ENCODE peak calls at places on chromosomes 11 and 22, in five cellular contexts. One of them, this sample, is unnamed.
A peak's percentile ranks its signal among the peaks of the same experiment; 100 is the strongest.

GRCh38 chr11:58629857-58630256 is 7.4 kb downstream of the CNTF start:
- DNase-seq in HepG2: peak; percentile 60
- DNase-seq in H1: no peak
- DNase-seq in K562: peak; percentile 24
- DNase-seq in WTC11: no peak
- DNase-seq in this sample: peak; percentile 31

GRCh38 chr22:27641049-27641790 is 160.3 kb downstream of the MN1 start:
- DNase-seq in HepG2: no peak
- DNase-seq in H1: no peak
- DNase-seq in K562: no peak
- DNase-seq in WTC11: no peak
- DNase-seq in this sample: no peak

GRCh38 chr11:110090466-110091026 is 2.6 kb upstream of the ZC3H12C start:
- DNase-seq in HepG2: no peak
- DNase-seq in H1: no peak
- DNase-seq in K562: no peak
- DNase-seq in WTC11: no peak
- DNase-seq in this sample: no peak

GRCh38 chr11:76614471-76615183 is 55.9 kb downstream of the LRRC32 start:
- DNase-seq in HepG2: no peak
- DNase-seq in H1: no peak
- DNase-seq in K562: no peak
- DNase-seq in WTC11: no peak
- DNase-seq in this sample: no peak

GRCh38 chr11:7672960-7673723 is at the start of gene CYB5R2:
- DNase-seq in HepG2: no peak
- DNase-seq in H1: no peak
- DNase-seq in K562: peak; percentile 69
- DNase-seq in WTC11: peak; percentile 76
- DNase-seq in this sample: peak; percentile 35

GRCh38 chr11:130181295-130182272 is 22.0 kb downstream of the ST14 start:
- DNase-seq in HepG2: peak; percentile 99
- DNase-seq in H1: no peak
- DNase-seq in K562: no peak
- DNase-seq in WTC11: no peak
- DNase-seq in this sample: peak; percentile 46

GRCh38 chr22:17980638-17981051 is 43.7 kb downstream of the MICAL3 start:
- DNase-seq in HepG2: no peak
- DNase-seq in H1: no peak
- DNase-seq in K562: peak; percentile 90
- DNase-seq in WTC11: no peak
- DNase-seq in this sample: no peak

GRCh38 chr22:46070722-46071450 is 79.4 kb upstream of the PPARA start:
- DNase-seq in HepG2: no peak
- DNase-seq in H1: no peak
- DNase-seq in K562: no peak
- DNase-seq in WTC11: peak; percentile 52
- DNase-seq in this sample: no peak

GRCh38 chr11:67248653-67249052 is 17.6 kb upstream of the GRK2 start:
- DNase-seq in HepG2: peak; percentile 40
- DNase-seq in H1: no peak
- DNase-seq in K562: no peak
- DNase-seq in WTC11: no peak
- DNase-seq in this sample: no peak

GRCh38 chr11:124875943-124876817 is 10.9 kb downstream of the ROBO3 start:
- DNase-seq in HepG2: peak; percentile 54
- DNase-seq in H1: peak; percentile 78
- DNase-seq in K562: peak; percentile 88
- DNase-seq in WTC11: peak; percentile 89
- DNase-seq in this sample: peak; percentile 76

GRCh38 chr11:67301951-67302516 is 1.3 kb upstream of the SSH3 start:
- DNase-seq in HepG2: no peak
- DNase-seq in H1: no peak
- DNase-seq in K562: peak; percentile 7
- DNase-seq in WTC11: peak; percentile 60
- DNase-seq in this sample: peak; percentile 59

GRCh38 chr11:75352417-75353206 is 1.2 kb upstream of the ARRB1 start:
- DNase-seq in HepG2: no peak
- DNase-seq in H1: no peak
- DNase-seq in K562: no peak
- DNase-seq in WTC11: no peak
- DNase-seq in this sample: no peak

GRCh38 chr11:63511349-63511748 is 5.5 kb downstream of the LGALS12 start:
- DNase-seq in HepG2: no peak
- DNase-seq in H1: no peak
- DNase-seq in K562: no peak
- DNase-seq in WTC11: no peak
- DNase-seq in this sample: no peak

GRCh38 chr22:22207845-22208564 is 36.6 kb upstream of the VPREB1 start:
- DNase-seq in HepG2: peak; percentile 53
- DNase-seq in H1: peak; percentile 36
- DNase-seq in K562: peak; percentile 96
- DNase-seq in WTC11: peak; percentile 86
- DNase-seq in this sample: peak; percentile 38

GRCh38 chr11:86592659-86593451 is 79.6 kb downstream of the ME3 start:
- DNase-seq in HepG2: peak; percentile 98
- DNase-seq in H1: no peak
- DNase-seq in K562: peak; percentile 57
- DNase-seq in WTC11: no peak
- DNase-seq in this sample: peak; percentile 97

GRCh38 chr22:32411388-32411787 is 659 bp downstream of the RTCB start:
- DNase-seq in HepG2: peak; percentile 27
- DNase-seq in H1: no peak
- DNase-seq in K562: peak; percentile 10
- DNase-seq in WTC11: no peak
- DNase-seq in this sample: no peak

GRCh38 chr11:126113963-126114362 is 51.3 kb upstream of the CDON start:
- DNase-seq in HepG2: no peak
- DNase-seq in H1: no peak
- DNase-seq in K562: no peak
- DNase-seq in WTC11: no peak
- DNase-seq in this sample: no peak

GRCh38 chr22:32389685-32390084 is 22.4 kb downstream of the RTCB start:
- DNase-seq in HepG2: no peak
- DNase-seq in H1: no peak
- DNase-seq in K562: no peak
- DNase-seq in WTC11: peak; percentile 40
- DNase-seq in this sample: peak; percentile 12

GRCh38 chr22:36144886-36145541 is 15.5 kb downstream of the APOL3 start:
- DNase-seq in HepG2: peak; percentile 47
- DNase-seq in H1: peak; percentile 53
- DNase-seq in K562: no peak
- DNase-seq in WTC11: peak; percentile 43
- DNase-seq in this sample: peak; percentile 62

DNA sequence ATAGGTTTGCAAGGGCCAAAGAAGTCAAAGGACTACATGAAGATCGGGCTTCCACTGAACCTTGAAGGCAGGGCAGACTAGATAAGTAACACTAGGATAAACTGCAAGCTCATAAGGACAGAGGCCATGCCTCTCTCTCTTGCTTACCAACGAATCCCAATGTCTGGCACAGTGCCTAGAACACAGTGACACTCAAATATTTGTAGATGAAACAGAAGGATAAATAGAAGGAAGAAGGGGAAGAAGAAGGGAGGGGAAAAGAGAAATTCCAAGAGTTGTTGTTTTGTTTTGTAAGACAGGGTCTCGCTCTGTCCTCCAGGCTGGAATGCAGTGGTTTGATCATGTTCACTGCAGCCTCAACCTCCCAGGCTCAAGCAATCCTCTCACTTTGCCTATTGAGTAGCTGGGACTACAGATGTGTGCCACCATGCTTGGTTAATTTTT is 26.9 kb downstream of the SIK3 start:
- DNase-seq in HepG2: peak; percentile 84
- DNase-seq in H1: no peak
- DNase-seq in K562: no peak
- DNase-seq in WTC11: no peak
- DNase-seq in this sample: no peak
- TF ChIP-seq JUN in HepG2: no peak
- TF ChIP-seq JUN in H1: no peak
- TF ChIP-seq JUN in K562: no peak
- TF ChIP-seq JUN in WTC11: no peak
- TF ChIP-seq JUN in this sample: no peak

GRCh38 chr22:38704568-38705234 is 1.0 kb upstream of the GTPBP1 start:
- DNase-seq in HepG2: peak; percentile 44
- DNase-seq in H1: no peak
- DNase-seq in K562: no peak
- DNase-seq in WTC11: no peak
- DNase-seq in this sample: no peak
- TF ChIP-seq JUN in HepG2: no peak
- TF ChIP-seq JUN in H1: no peak
- TF ChIP-seq JUN in K562: no peak
- TF ChIP-seq JUN in WTC11: no peak
- TF ChIP-seq JUN in this sample: no peak

DNA sequence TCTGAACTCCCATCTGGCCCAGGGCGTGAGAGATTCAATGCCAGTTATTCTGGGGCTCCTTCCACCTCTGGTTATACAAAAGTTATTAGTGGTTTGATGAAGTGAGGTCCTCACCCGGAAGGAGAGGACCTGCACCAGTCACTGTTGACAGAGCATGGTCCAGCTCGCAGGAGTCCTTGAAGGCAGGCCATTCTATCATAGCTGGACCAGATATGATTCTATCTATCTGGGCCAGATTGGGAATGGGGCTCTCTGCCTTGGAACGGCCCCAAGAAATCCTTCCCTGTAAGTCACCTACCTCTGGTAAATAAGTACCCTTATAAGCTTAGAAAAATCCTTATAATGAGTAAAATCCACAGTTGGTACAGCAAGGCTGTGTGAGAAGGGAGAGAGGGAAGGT is 50.7 kb downstream of the C11orf91 start:
- DNase-seq in HepG2: no peak
- DNase-seq in H1: no peak
- DNase-seq in K562: no peak
- DNase-seq in WTC11: no peak
- DNase-seq in this sample: no peak
- TF ChIP-seq JUN in HepG2: no peak
- TF ChIP-seq JUN in H1: no peak
- TF ChIP-seq JUN in K562: no peak
- TF ChIP-seq JUN in WTC11: no peak
- TF ChIP-seq JUN in this sample: no peak

GRCh38 chr22:25114369-25115362 is 85.0 kb upstream of the CRYBB3 start:
- DNase-seq in HepG2: peak; percentile 83
- DNase-seq in H1: no peak
- DNase-seq in K562: no peak
- DNase-seq in WTC11: no peak
- DNase-seq in this sample: no peak
- TF ChIP-seq JUN in HepG2: no peak
- TF ChIP-seq JUN in H1: no peak
- TF ChIP-seq JUN in K562: no peak
- TF ChIP-seq JUN in WTC11: no peak
- TF ChIP-seq JUN in this sample: no peak

GRCh38 chr11:9861860-9862725 is 198.2 kb downstream of the SWAP70 start:
- DNase-seq in HepG2: peak; percentile 64
- DNase-seq in H1: no peak
- DNase-seq in K562: peak; percentile 59
- DNase-seq in WTC11: peak; percentile 60
- DNase-seq in this sample: peak; percentile 88
- TF ChIP-seq JUN in HepG2: no peak
- TF ChIP-seq JUN in H1: no peak
- TF ChIP-seq JUN in K562: no peak
- TF ChIP-seq JUN in WTC11: no peak
- TF ChIP-seq JUN in this sample: no peak

DNA sequence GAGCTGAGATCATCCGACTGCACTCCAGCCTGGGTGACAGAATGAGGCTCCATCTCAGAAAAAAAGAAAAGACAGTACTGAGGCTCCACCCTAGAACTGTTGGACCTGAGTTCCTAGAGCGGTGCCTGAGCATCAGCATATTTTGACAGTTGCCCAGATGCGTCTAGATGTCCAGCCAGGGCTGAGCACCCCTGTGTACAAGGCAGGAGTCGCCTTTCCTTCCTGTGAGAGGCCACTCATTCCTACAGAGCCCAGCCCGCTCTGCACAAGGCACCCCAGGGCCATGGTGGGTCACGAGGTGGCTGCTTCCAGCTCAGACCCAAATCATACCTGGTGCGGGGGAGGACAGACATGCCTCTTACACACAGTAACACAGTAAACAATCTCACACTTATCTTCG is 15.9 kb downstream of the SAMM50 start:
- DNase-seq in HepG2: no peak
- DNase-seq in H1: no peak
- DNase-seq in K562: no peak
- DNase-seq in WTC11: no peak
- DNase-seq in this sample: no peak
- TF ChIP-seq JUN in HepG2: no peak
- TF ChIP-seq JUN in H1: no peak
- TF ChIP-seq JUN in K562: no peak
- TF ChIP-seq JUN in WTC11: no peak
- TF ChIP-seq JUN in this sample: no peak

This sample was measured in A549.